ENCODE peak calls at places on chromosomes 6 and 20, in ten cellular contexts. L is HS-27A; R is SIG-M5; Z is stimulated activated naive CD8-positive, alpha-beta T cell treated with anti-CD3 and anti-CD28 coated beads, Interleukin-15, amount 100 ng/mL, for 72 hours; A is effector CD4-positive, alpha-beta T cell; W is activated gamma-delta T cell treated with anti-CD3 and anti-CD28 coated beads, Interleukin-2, amount 50 U/mL, for 16 hours; T is CD8-positive, alpha-beta memory T cell; C is GF-D8; S is heart left ventricle; Y is neural crest cell. Q is an unnamed sample.

GRCh38 chr20:4318891-4319290 is 303.5 kb upstream of the RNF24 start:
- DNase-seq in T (no peak), R (no peak), S (no peak), A (no peak), W (no peak), C (no peak), L (no peak), Y (no peak), Z (no peak), Q (no peak)

GRCh38 chr20:12404941-12405340 is 487.2 kb downstream of the BTBD3 start:
- DNase-seq in A (no peak), Z (no peak), C (no peak), Y (no peak), R (no peak), S (no peak), W (no peak), L (no peak), T (no peak), Q (no peak)

GRCh38 chr20:14617123-14617522 is 279.7 kb upstream of the FLRT3 start:
- DNase-seq in W (no peak), Z (no peak), A (no peak), S (no peak), T (no peak), R (no peak), C (no peak), L (no peak), Y (no peak), Q (no peak)

GRCh38 chr6:41268478-41268877 is 18.0 kb downstream of the TREM1 start:
- DNase-seq in S (no peak), L (no peak), R (no peak), Z (no peak), T (no peak), C (no peak), W (no peak), Y (no peak), A (no peak), Q (no peak)

GRCh38 chr6:1117530-1118286 is 194.2 kb upstream of the FOXQ1 start:
- DNase-seq in L (no peak), S (no peak), Z (no peak), T (no peak), R (no peak), A (no peak), W (no peak), C (no peak), Y (no peak), Q (no peak)

GRCh38 chr20:35264755-35265154 is 13.2 kb downstream of the MMP24OS start:
- DNase-seq in T (no peak), W (no peak), Z (no peak), Y (no peak), S (no peak), C (no peak), R (no peak), A (no peak), L (no peak), Q (no peak)

GRCh38 chr20:62536731-62537401 is 61.1 kb upstream of the GATA5 start:
- DNase-seq in A (no peak), W (no peak), Y (no peak), Z (no peak), T (no peak), S (no peak), C (no peak), R (no peak), L (no peak), Q (no peak)

GRCh38 chr20:37986873-37987601 is 46.2 kb downstream of the TTI1 start:
- DNase-seq in A (no peak), R (no peak), Y (no peak), S (peak), C (no peak), L (no peak), Z (no peak), T (no peak), W (no peak), Q (no peak)

GRCh38 chr20:49964964-49965780 is 17.6 kb upstream of the SNAI1 start:
- DNase-seq in Y (peak), Z (no peak), R (no peak), T (no peak), W (no peak), C (no peak), L (no peak), S (no peak), A (no peak), Q (no peak)

GRCh38 chr6:105994522-105995402 is 91.4 kb upstream of the PRDM1 start:
- DNase-seq in Y (peak), T (peak), L (peak), Z (peak), S (peak), W (peak), C (peak), A (peak), R (no peak), Q (peak)

GRCh38 chr6:129497591-129498555 is 212.1 kb downstream of the ARHGAP18 start:
- DNase-seq in T (no peak), R (no peak), W (no peak), A (no peak), S (no peak), Z (no peak), L (no peak), C (no peak), Y (no peak), Q (no peak)

GRCh38 chr20:47029845-47030244 is 135.2 kb downstream of the EYA2 start:
- DNase-seq in R (no peak), S (no peak), L (no peak), A (no peak), Y (no peak), W (no peak), C (no peak), Z (no peak), T (no peak), Q (no peak)

GRCh38 chr6:130679684-130680083 is 147.5 kb upstream of the SMLR1 start:
- DNase-seq in R (no peak), W (no peak), L (no peak), S (no peak), A (no peak), C (no peak), Y (no peak), T (no peak), Z (no peak), Q (no peak)